ENCODE peak calls at places on chromosomes 7 and 10, in ten cellular contexts. H is frontal cortex; Z is SK-N-DZ; G is HCEC 1CT; S is effector CD4-positive, alpha-beta T cell; A is fibroblast of gingiva; I is fibroblast of pulmonary artery; T is RWPE1; K is left cardiac atrium; X is CD8-positive, alpha-beta memory T cell. Y is an unnamed sample.

GRCh38 chr7:44587843-44588711 is 6.0 kb upstream of the TMED4 start:
- DNase-seq in H (no peak), Z (peak), G (peak), S (peak), A (peak), I (peak), T (peak), K (peak), X (peak), Y (peak)

GRCh38 chr10:87818505-87819273 is 663 bp upstream of the ATAD1 start:
- DNase-seq in H (peak), Z (peak), G (peak), S (peak), A (no peak), I (peak), T (no peak), K (no peak), X (peak), Y (peak)

GRCh38 chr10:132873395-132873794 is 69.0 kb downstream of the CFAP46 start:
- DNase-seq in H (no peak), Z (no peak), G (no peak), S (no peak), A (no peak), I (no peak), T (no peak), K (no peak), X (no peak), Y (no peak)

GRCh38 chr10:21981118-21981517 is 22.4 kb downstream of the DNAJC1 start:
- DNase-seq in H (no peak), Z (no peak), G (no peak), S (no peak), A (no peak), I (no peak), T (no peak), K (no peak), X (no peak), Y (no peak)

GRCh38 chr10:125661942-125662515 is 20.9 kb downstream of the TEX36 start:
- DNase-seq in H (peak), Z (no peak), G (peak), S (no peak), A (peak), I (peak), T (peak), K (no peak), X (no peak), Y (peak)

GRCh38 chr10:113991091-113991860 is 52.4 kb upstream of the ADRB1 start:
- DNase-seq in H (no peak), Z (no peak), G (no peak), S (no peak), A (no peak), I (no peak), T (no peak), K (no peak), X (no peak), Y (no peak)

GRCh38 chr10:46077141-46077554 is 31.1 kb upstream of the MSMB start:
- DNase-seq in H (no peak), Z (no peak), G (no peak), S (no peak), A (no peak), I (peak), T (no peak), K (no peak), X (no peak), Y (peak)

GRCh38 chr10:51800725-51801455 is 101.5 kb upstream of the CSTF2T start:
- DNase-seq in H (no peak), Z (no peak), G (peak), S (no peak), A (peak), I (no peak), T (no peak), K (no peak), X (no peak), Y (no peak)

GRCh38 chr10:31318382-31318853 is 598 bp upstream of the ZEB1 start:
- DNase-seq in H (peak), Z (peak), G (peak), S (peak), A (peak), I (peak), T (peak), K (peak), X (peak), Y (peak)